ENCODE peak calls at places on chromosomes 1 and 21, in four cellular contexts. E is H1, H is SK-N-SH, S is GM12878. N is an unnamed sample.

GRCh38 chr1:173113015-173113741 is 62.4 kb upstream of the TNFSF18 start:
- DNase-seq in E (no peak), H (no peak), S (no peak), N (no peak)

GRCh38 chr1:181090653-181091126 is 2.2 kb downstream of the IER5 start:
- DNase-seq in E (no peak), H (no peak), S (no peak), N (no peak)

GRCh38 chr1:7470904-7471638 is 300.0 kb upstream of the VAMP3 start:
- DNase-seq in E (no peak), H (peak), S (peak), N (no peak)

GRCh38 chr1:65817891-65818290 is 25.2 kb downstream of the PDE4B start:
- DNase-seq in E (no peak), H (no peak), S (no peak), N (no peak)

GRCh38 chr1:218090459-218090858 is 194.6 kb upstream of the RRP15 start:
- DNase-seq in E (no peak), H (no peak), S (no peak), N (no peak)

GRCh38 chr1:36083635-36084501 is at the start of gene TEKT2:
- DNase-seq in E (no peak), H (peak), S (no peak), N (no peak)

GRCh38 chr1:31010081-31010989 is 55.2 kb downstream of the PUM1 start:
- DNase-seq in E (no peak), H (no peak), S (peak), N (no peak)

GRCh38 chr1:97500696-97501297 is 420.0 kb downstream of the DPYD start:
- DNase-seq in E (no peak), H (no peak), S (no peak), N (no peak)

GRCh38 chr1:155977607-155978324 is 581 bp downstream of the ARHGEF2 start:
- DNase-seq in E (no peak), H (peak), S (no peak), N (no peak)

GRCh38 chr1:37731312-37732019 is 33.5 kb downstream of the EPHA10 start:
- DNase-seq in E (no peak), H (no peak), S (no peak), N (no peak)

GRCh38 chr21:42366292-42367010 is at the start of gene TFF1:
- DNase-seq in E (no peak), H (no peak), S (no peak), N (peak)

GRCh38 chr1:218633238-218633948 is 288.3 kb downstream of the TGFB2 start:
- DNase-seq in E (no peak), H (no peak), S (no peak), N (no peak)

GRCh38 chr21:42818328-42818749 is 61.0 kb downstream of the WDR4 start:
- DNase-seq in E (no peak), H (peak), S (no peak), N (peak)

GRCh38 chr1:229623838-229624237 is 2.1 kb downstream of the TAF5L start:
- DNase-seq in E (no peak), H (no peak), S (no peak), N (no peak)

GRCh38 chr1:209743145-209743482 is 12.7 kb upstream of the TRAF3IP3 start:
- DNase-seq in E (no peak), H (no peak), S (no peak), N (no peak)

GRCh38 chr1:14421295-14421976 is 177.0 kb upstream of the KAZN start:
- DNase-seq in E (no peak), H (no peak), S (no peak), N (no peak)

GRCh38 chr1:235011599-235012435 is 116.8 kb downstream of the TOMM20 start:
- DNase-seq in E (no peak), H (peak), S (peak), N (no peak)

GRCh38 chr1:29603622-29604021 is 367.3 kb downstream of the PTPRU start:
- DNase-seq in E (no peak), H (no peak), S (no peak), N (no peak)

GRCh38 chr1:218463194-218464156 is 118.3 kb downstream of the TGFB2 start:
- DNase-seq in E (no peak), H (peak), S (no peak), N (no peak)

GRCh38 chr1:84271452-84272273 is 29.8 kb upstream of the SAMD13 start:
- DNase-seq in E (no peak), H (no peak), S (peak), N (no peak)

GRCh38 chr1:245154429-245155185 is at the start of gene KIF26B:
- DNase-seq in E (no peak), H (peak), S (no peak), N (peak)

GRCh38 chr21:34126691-34127090 is 53.3 kb downstream of the MRPS6 start:
- DNase-seq in E (no peak), H (no peak), S (no peak), N (no peak)

GRCh38 chr1:34827341-34827941 is 32.1 kb downstream of the SMIM12 start:
- DNase-seq in E (no peak), H (no peak), S (no peak), N (peak)
- TF ChIP-seq TCF12 in E (no peak), H (no peak), S (no peak), N (no peak)

DNA sequence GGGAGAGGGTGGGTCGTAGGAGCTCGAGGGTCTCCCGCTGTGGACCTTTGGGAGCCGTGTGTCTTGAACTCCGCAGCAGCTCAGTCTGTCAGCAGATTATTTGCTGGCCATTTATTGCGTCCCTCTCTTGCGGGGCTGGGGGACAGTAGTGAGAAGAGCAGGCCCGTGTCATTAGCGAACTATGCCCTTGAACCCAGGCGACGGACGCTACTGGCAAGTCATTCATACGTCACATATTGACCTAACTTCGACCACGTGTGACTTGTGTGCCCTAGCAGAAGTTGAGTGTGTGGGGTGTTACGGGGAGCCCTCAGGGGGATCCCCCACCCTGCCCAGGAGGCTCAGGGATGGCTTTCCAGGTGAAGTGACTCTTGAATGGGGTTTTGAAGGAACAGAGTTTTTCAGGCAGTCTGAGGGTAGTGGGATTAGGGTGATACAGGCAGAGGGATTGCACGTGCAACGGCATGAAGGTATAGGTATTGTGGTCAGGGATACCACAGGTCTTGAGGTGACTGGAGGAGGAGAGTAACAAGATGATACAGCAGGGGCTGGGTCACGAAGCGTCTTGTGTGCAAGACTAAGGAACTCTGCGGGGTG is 13.0 kb downstream of the RCC1 start:
- DNase-seq in E (no peak), H (no peak), S (no peak), N (peak)
- TF ChIP-seq GABPA in E (no peak), H (no peak), S (no peak), N (no peak)

GRCh38 chr1:206050655-206051235 is 2.2 kb upstream of the RHEX start:
- DNase-seq in E (no peak), H (no peak), S (peak), N (no peak)
- TF ChIP-seq TCF12 in E (no peak), H (no peak), S (peak), N (no peak)

GRCh38 chr1:45465277-45465676 is 25.7 kb downstream of the TESK2 start:
- DNase-seq in E (no peak), H (no peak), S (no peak), N (no peak)
- TF ChIP-seq GABPA in E (no peak), H (no peak), S (no peak), N (no peak)

DNA sequence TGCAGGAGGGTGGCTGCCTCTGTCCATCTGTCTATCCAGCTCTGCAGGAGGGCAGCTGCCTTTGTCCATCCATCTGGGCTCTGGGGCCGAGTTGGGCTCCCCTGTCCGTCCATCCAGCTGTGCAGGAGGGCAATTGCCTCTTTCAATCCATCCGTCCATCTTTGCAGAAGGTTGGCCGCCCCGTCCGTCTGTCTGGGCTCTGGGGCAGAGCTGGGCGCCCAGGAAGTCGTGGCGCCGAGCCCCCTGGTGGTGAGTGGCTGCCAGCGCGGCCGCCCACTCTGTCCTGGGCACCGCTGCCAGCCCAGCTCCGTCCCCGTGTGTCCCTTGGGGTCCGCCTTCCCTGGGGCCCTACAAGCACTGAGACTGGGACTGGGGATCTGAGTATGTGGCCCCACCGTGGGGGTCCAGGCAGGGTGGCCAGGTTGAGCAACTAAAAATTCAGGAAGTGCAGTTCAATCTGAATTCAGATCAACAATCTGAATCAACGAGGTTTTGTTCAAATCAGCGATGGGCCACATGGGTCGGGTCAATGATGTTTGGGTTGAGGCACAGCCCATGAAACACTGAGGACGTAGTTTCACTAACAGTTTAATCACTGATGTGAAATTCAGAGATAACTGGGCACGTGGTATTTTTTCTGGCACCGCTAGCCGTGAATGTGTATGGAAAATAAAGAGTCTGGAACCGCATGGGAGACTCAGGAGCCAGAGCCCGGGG is 99.1 kb upstream of the ACTRT2 start:
- DNase-seq in E (no peak), H (peak), S (no peak), N (no peak)
- TF ChIP-seq TCF12 in E (no peak), H (no peak), S (no peak), N (no peak)

DNA sequence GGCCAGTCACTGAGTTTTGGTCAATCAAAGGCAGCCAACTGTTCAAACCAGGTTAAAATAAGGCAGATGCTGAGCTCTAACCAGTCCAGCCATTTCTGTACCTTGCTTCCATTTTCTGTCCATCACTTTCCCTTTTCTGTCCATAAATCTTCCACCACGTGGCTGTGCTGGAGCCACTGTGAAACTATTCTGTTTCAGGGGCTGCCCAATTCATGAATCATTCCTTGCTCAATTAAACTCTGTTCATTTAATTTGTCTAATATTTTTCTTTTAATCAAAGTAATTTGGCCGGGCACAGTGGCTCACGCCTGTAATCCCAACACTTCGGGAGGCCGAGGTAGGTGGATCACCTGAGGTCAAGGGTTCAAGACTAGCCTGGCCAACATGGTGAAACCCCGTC is 22.7 kb upstream of the LGALS8 start:
- DNase-seq in E (no peak), H (no peak), S (no peak), N (no peak)
- TF ChIP-seq GABPA in E (no peak), H (no peak), S (no peak), N (no peak)

GRCh38 chr1:202580604-202581003 is 129.7 kb downstream of the SYT2 start:
- DNase-seq in E (no peak), H (no peak), S (no peak), N (no peak)
- TF ChIP-seq TCF12 in E (no peak), H (peak), S (no peak), N (no peak)

DNA sequence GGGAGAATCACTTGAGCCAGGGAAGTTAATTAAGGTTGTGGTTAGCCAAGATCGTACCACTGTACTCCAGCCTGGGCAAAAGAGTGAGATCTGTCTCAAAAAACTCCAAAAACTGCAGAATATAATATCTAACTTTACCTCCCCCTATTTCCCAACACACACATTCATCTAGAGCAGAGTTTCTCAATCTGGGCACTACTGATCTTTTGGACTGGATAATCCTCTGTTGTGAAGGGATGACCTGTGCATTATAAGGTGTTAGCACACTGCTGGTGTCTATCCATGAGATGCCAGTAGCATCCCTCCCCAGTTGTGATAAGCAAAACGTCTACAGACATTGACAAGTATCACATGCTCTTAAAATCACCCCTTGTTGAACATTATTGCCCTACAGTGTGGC is 61.8 kb downstream of the RGS13 start:
- DNase-seq in E (no peak), H (no peak), S (no peak), N (peak)
- TF ChIP-seq GABPA in E (no peak), H (no peak), S (no peak), N (no peak)

DNA sequence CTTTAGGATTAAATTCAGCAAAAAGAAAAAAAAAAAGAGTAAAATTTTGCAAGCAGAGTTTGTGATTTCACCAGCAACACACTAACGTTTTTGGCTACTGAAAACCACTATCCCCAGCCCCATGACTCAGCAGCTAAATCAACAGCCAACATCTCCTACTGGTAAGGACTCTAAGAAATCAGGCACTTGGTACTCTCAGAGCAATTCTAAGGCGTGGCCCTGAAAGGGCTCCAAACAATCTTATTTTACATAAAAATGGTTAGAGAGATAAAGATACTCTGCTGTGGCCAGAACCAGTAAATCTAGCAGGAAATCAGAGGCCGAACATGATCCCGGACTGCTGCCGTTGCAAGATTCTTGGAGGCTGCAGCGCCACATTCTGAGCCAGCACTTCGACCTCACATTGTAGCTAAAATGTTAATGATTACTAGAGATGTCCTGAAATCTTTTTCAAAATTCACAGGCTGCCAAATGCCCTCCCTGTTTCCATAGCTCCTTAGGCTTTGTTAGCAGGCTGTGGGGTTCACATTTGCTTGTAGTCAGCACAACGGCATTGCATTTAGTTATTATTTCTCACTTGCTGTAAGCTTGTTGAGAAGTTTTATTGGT is 1.7 kb upstream of the ENO1 start:
- DNase-seq in E (no peak), H (no peak), S (no peak), N (peak)
- TF ChIP-seq TCF12 in E (no peak), H (no peak), S (no peak), N (no peak)

DNA sequence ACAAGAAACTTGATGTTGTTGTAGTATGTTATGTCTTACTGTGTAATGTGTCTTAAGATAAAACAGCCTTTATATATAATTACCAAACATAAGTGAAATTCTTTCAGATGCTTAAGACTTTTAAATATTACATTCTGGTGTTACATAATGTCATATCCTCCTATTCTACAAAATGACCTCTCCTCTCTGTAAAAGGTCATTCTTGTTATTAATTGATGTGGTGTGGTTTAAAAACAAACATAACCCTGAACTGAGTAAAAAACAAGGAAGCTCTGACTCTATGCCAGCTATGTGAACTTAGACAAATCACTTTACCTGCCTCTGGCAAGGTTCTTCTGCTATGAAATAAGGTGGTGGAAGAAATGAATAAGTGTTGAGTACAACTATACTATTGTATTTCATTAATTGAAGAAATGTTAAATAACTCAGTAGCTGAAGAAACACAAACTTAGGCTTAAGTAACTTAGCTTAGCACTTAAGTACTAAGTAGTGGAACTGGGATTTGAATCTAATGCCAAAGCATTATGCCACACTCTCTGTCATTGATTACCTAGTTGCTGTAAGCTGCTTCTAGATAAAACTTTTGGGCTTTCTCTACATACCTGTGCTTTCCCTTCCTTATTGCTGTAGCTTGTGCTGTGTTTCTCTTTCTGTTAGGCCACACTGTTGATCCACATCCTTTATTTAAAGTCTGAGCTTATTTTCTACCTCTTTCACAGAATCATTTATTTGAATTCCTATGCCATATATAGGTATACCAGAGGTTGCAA is 859 bp upstream of the ANGPTL1 start:
- DNase-seq in E (no peak), H (no peak), S (no peak), N (peak)
- TF ChIP-seq GABPA in E (no peak), H (no peak), S (no peak), N (no peak)